ENCODE peak calls at places on chromosomes 4 and X, in four cellular contexts. F is A549; D is body of pancreas; U is CD8-positive, alpha-beta T cell. J is an unnamed sample.

GRCh38 chrX:21975827-21976226 is 35.3 kb downstream of the SMS start:
- DNase-seq in D (no peak), F (peak; percentile 43), U (no peak), J (no peak)

GRCh38 chr4:40576651-40577480 is 52.8 kb downstream of the RBM47 start:
- DNase-seq in F (peak; percentile 98), U (peak; percentile 1), D (peak; percentile 90), J (peak; percentile 84)

GRCh38 chrX:109856974-109857373 is 123.9 kb upstream of the ACSL4 start:
- DNase-seq in D (no peak), U (no peak), F (peak; percentile 18), J (no peak)

GRCh38 chr4:38612996-38613395 is 51.0 kb upstream of the KLF3 start:
- DNase-seq in D (no peak), U (no peak), F (no peak), J (no peak)

GRCh38 chrX:15384304-15384703 is at the start of gene VEGFD:
- DNase-seq in F (peak; percentile 5), U (no peak), D (no peak), J (no peak)

GRCh38 chr4:35250771-35251170 is 993.5 kb downstream of the ARAP2 start:
- DNase-seq in F (no peak), D (no peak), U (no peak), J (no peak)

GRCh38 chr4:183602444-183603102 is 56.4 kb downstream of the RWDD4 start:
- DNase-seq in F (peak; percentile 14), D (no peak), U (no peak), J (no peak)

GRCh38 chrX:155235891-155236290 is 19.6 kb downstream of the VBP1 start:
- DNase-seq in F (no peak), D (no peak), U (no peak), J (no peak)

GRCh38 chrX:40496728-40497127 is 84.0 kb upstream of the ATP6AP2 start:
- DNase-seq in D (peak; percentile 32), F (no peak), U (no peak), J (no peak)

GRCh38 chrX:65679071-65679540 is 11.7 kb downstream of the MSN start:
- DNase-seq in U (no peak), D (no peak), F (peak; percentile 62), J (no peak)

GRCh38 chrX:136662104-136662503 is 14.1 kb downstream of the CD40LG start:
- DNase-seq in U (no peak), D (no peak), F (no peak), J (no peak)

GRCh38 chr4:163976588-163976987 is 482.1 kb downstream of the TMA16 start:
- DNase-seq in F (no peak), D (no peak), U (no peak), J (no peak)

GRCh38 chr4:145320269-145320668 is 139.9 kb upstream of the OTUD4 start:
- DNase-seq in F (no peak), U (no peak), D (no peak), J (no peak)

GRCh38 chr4:68905598-68906237 is 45.9 kb downstream of the UGT2A3 start:
- DNase-seq in D (peak; percentile 51), F (no peak), U (no peak), J (no peak)

GRCh38 chrX:111867236-111867635 is 8.7 kb upstream of the TRPC5OS start:
- DNase-seq in D (no peak), U (no peak), F (no peak), J (no peak)

GRCh38 chrX:111874241-111874640 is 1.7 kb upstream of the TRPC5OS start:
- DNase-seq in F (no peak), D (no peak), U (no peak), J (no peak)

GRCh38 chrX:111869639-111870034 is 6.3 kb upstream of the TRPC5OS start:
- DNase-seq in F (peak; percentile 57), D (peak; percentile 41), U (no peak), J (peak; percentile 35)

GRCh38 chrX:111868726-111869638 is 7.0 kb upstream of the TRPC5OS start:
- DNase-seq in F (no peak), D (peak; percentile 15), U (no peak), J (no peak)
- H3K27ac ChIP-seq in F (no peak overlapping the region), D (no peak overlapping the region), U (no peak overlapping the region), J (no peak overlapping the region)

GRCh38 chr4:6939761-6940743 is 30.4 kb downstream of the TBC1D14 start:
- DNase-seq in D (no peak), F (no peak), U (no peak), J (peak; percentile 41)
- H3K27ac ChIP-seq in D (no peak overlapping the region), F (peak overlapping the region; percentile 57), U (peak overlapping the region; percentile 15), J (peak overlapping the region; percentile 16)

GRCh38 chrX:13428055-13428786 is 108.4 kb upstream of the ATXN3L start:
- DNase-seq in U (no peak), F (peak; percentile 86), D (no peak), J (no peak)
- H3K27ac ChIP-seq in U (no peak overlapping the region), F (peak overlapping the region; percentile 93), D (no peak overlapping the region), J (no peak overlapping the region)

GRCh38 chr4:112726041-112726440 is 89.1 kb downstream of the LARP7 start:
- DNase-seq in U (no peak), F (no peak), D (no peak), J (no peak)
- H3K27ac ChIP-seq in U (no peak overlapping the region), F (no peak overlapping the region), D (no peak overlapping the region), J (no peak overlapping the region)